ENCODE peak calls at places on chromosomes 5 and 9, in six cellular contexts. A, Y, U, X, Q and J are unnamed samples. For H3K9me3, the result is how much of the 10 kb centered on the place peaks cover.

GRCh38 chr5:181087309-181087708 is 43.7 kb downstream of the OR2V1 start:
- DNase-seq in X (no peak), Y (no peak), U (no peak), A (no peak), Q (no peak), J (no peak)

GRCh38 chr5:150299571-150300327 is 3.0 kb downstream of the ARSI start:
- DNase-seq in U (no peak), A (no peak), X (no peak), Y (no peak), Q (no peak), J (no peak)

GRCh38 chr5:145824040-145824439 is 11.1 kb downstream of the PRELID2 start:
- DNase-seq in Y (no peak), Q (no peak), U (no peak), A (no peak), X (no peak), J (no peak)

GRCh38 chr5:129096382-129096991 is 1.9 kb downstream of the ISOC1 start:
- DNase-seq in X (no peak), U (no peak), A (no peak), Q (no peak), Y (peak), J (peak)

GRCh38 chr5:172004824-172005237 is 1.6 kb downstream of the FBXW11 start:
- DNase-seq in Y (no peak), U (no peak), Q (peak), A (no peak), X (no peak), J (peak)

GRCh38 chr9:89433826-89434225 is 64.1 kb downstream of the SEMA4D start:
- DNase-seq in Y (no peak), U (no peak), X (no peak), Q (no peak), A (no peak), J (no peak)

GRCh38 chr9:135033487-135033886 is 54.0 kb upstream of the OLFM1 start:
- DNase-seq in Y (no peak), Q (no peak), U (no peak), A (no peak), X (no peak), J (no peak)

GRCh38 chr9:83433841-83434240 is 104.4 kb downstream of the FRMD3 start:
- DNase-seq in U (no peak), Y (no peak), X (no peak), Q (no peak), A (no peak), J (no peak)

GRCh38 chr9:92534199-92535159 is 1.3 kb downstream of the ECM2 start:
- DNase-seq in X (no peak), Q (peak), Y (no peak), U (no peak), A (no peak), J (peak)
- TF ChIP-seq MAX in X (no peak), Q (no peak), Y (no peak), U (no peak), A (no peak), J (no peak)

GRCh38 chr5:157955541-157956172 is 96.7 kb upstream of the CLINT1 start:
- DNase-seq in A (no peak), X (no peak), Y (no peak), U (no peak), Q (no peak), J (no peak)

GRCh38 chr5:157959355-157959754 is 100.4 kb upstream of the CLINT1 start:
- DNase-seq in Q (no peak), A (no peak), X (no peak), Y (no peak), U (no peak), J (no peak)

GRCh38 chr5:157951673-157952373 is 92.9 kb upstream of the CLINT1 start:
- DNase-seq in Q (no peak), A (no peak), U (no peak), X (no peak), Y (no peak), J (no peak)

GRCh38 chr5:157952374-157952685 is 93.4 kb upstream of the CLINT1 start:
- DNase-seq in Q (no peak), U (no peak), A (no peak), Y (no peak), X (no peak), J (no peak)

DNA sequence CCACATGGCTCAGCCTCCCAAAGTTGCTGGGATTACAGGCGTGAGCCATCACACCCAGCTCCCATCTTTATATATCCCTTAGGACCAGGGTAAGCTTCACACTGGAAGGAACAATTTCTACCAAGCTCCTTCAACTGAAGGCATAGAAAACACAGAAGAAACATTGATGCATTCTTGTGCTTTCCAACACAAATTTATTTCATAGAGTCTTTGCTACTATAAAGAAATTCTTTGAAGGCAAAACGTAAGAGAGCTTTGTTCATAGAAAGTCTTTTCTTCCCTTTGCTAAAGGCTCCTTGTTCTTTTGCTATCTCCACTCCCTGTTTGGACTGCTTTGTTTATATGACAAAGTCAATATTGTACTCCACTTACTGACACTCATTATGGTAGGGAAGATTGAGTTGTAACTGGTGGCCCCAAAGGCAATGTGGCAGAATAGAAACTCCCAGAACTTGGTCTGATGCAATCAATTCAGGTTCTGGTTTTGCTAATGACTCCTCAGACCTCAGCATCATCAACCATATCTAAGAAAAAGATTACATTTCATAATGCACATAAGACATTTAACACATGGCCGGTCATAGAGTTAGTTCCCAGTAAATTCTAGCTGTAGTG is 97.4 kb upstream of the CLINT1 start:
- DNase-seq in U (no peak), X (no peak), Y (no peak), Q (no peak), A (no peak), J (no peak)
- H3K27ac ChIP-seq in U (no peak), X (no peak), Y (no peak), Q (no peak), A (no peak), J (no peak)

GRCh38 chr5:178991190-178992145 is 3.7 kb downstream of the GRM6 start:
- DNase-seq in U (no peak), Y (no peak), X (no peak), A (no peak), Q (no peak), J (no peak)

GRCh38 chr5:178986326-178986960 is 8.7 kb downstream of the GRM6 start:
- DNase-seq in Y (no peak), Q (no peak), A (no peak), X (no peak), U (no peak), J (no peak)

GRCh38 chr5:178988436-178989220 is 6.5 kb downstream of the GRM6 start:
- DNase-seq in A (no peak), U (no peak), X (no peak), Y (no peak), Q (no peak), J (no peak)

GRCh38 chr5:178990491-178990890 is 4.6 kb downstream of the GRM6 start:
- DNase-seq in U (no peak), Y (no peak), X (no peak), A (no peak), Q (no peak), J (no peak)

DNA sequence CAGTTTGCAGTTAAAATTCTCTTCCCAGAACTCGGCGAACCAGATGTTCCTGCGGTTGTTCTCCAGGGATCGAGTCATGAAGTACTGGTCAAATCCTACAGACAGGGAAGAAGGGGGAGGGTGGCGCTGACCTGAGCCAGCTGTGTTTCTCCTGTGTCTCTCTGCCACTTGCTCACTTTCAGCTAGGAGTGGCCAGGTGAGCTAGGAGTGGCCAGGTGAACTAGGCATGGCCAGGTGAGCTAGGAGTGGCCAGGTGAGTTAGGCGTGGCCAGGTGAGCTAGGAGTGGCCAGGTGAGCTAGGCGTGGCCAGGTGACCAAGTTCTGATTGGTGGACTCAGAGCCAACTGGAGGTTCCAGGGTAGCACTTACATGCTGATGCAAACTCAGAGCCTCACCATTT is 5.8 kb downstream of the GRM6 start:
- DNase-seq in A (no peak), X (no peak), Q (no peak), U (no peak), Y (no peak), J (no peak)
- H3K9me3 ChIP-seq in A (under half), X (half or more), Q (under half), U (under half), Y (under half), J (under half)

DNA sequence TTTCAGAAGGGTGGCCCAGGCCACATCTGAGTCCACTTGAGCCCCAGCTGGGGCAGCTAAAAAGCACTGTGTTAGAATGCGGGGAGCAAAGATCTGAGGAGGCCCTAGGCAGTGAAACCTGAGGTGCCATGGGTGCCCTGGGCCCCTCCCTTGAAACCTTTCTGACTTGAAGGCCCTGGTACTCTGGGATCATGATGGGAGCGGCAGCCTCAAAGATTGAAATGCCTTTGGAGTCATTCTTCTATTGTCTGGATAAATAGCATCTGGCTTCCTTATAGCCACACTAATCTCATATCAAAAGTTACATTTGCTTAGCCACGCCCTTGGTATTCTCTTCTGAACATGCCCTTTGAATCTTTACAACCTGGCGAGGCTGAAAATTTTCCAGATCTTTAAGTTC is 7.7 kb upstream of the SEMA5A start:
- DNase-seq in A (no peak), Q (no peak), U (no peak), Y (no peak), X (no peak), J (no peak)
- TF ChIP-seq MAX in A (no peak), Q (no peak), U (no peak), Y (no peak), X (no peak), J (no peak)